ENCODE peak calls at places on chromosomes 1 and 21, in five cellular contexts. One of them, this sample, is unnamed.

GRCh38 chr21:43639470-43640178 is 19.7 kb downstream of the HSF2BP start:
- DNase-seq in NCI-H1092: no peak
- DNase-seq in AG04450: peak
- DNase-seq in GM04503: peak
- DNase-seq in anterior cingulate cortex: no peak
- DNase-seq in this sample: no peak

GRCh38 chr1:35408925-35409324 is 140.4 kb downstream of the ZMYM4 start:
- DNase-seq in NCI-H1092: no peak
- DNase-seq in AG04450: no peak
- DNase-seq in GM04503: no peak
- DNase-seq in anterior cingulate cortex: no peak
- DNase-seq in this sample: no peak

GRCh38 chr21:25426580-25426979 is 180.7 kb downstream of the MRPL39 start:
- DNase-seq in NCI-H1092: no peak
- DNase-seq in AG04450: no peak
- DNase-seq in GM04503: no peak
- DNase-seq in anterior cingulate cortex: no peak
- DNase-seq in this sample: no peak

GRCh38 chr1:67457247-67457646 is 27.0 kb upstream of the SERBP1 start:
- DNase-seq in NCI-H1092: no peak
- DNase-seq in AG04450: no peak
- DNase-seq in GM04503: no peak
- DNase-seq in anterior cingulate cortex: no peak
- DNase-seq in this sample: no peak

GRCh38 chr1:88302843-88303486 is 381.1 kb upstream of the PKN2 start:
- DNase-seq in NCI-H1092: no peak
- DNase-seq in AG04450: peak
- DNase-seq in GM04503: no peak
- DNase-seq in anterior cingulate cortex: no peak
- DNase-seq in this sample: no peak

GRCh38 chr1:154483941-154484803 is 17.8 kb upstream of the TDRD10 start:
- DNase-seq in NCI-H1092: no peak
- DNase-seq in AG04450: peak
- DNase-seq in GM04503: no peak
- DNase-seq in anterior cingulate cortex: no peak
- DNase-seq in this sample: no peak

GRCh38 chr1:183889095-183889494 is 84.2 kb downstream of the RGL1 start:
- DNase-seq in NCI-H1092: no peak
- DNase-seq in AG04450: no peak
- DNase-seq in GM04503: no peak
- DNase-seq in anterior cingulate cortex: no peak
- DNase-seq in this sample: no peak

GRCh38 chr1:66626261-66626660 is 92.3 kb downstream of the SGIP1 start:
- DNase-seq in NCI-H1092: no peak
- DNase-seq in AG04450: no peak
- DNase-seq in GM04503: no peak
- DNase-seq in anterior cingulate cortex: no peak
- DNase-seq in this sample: no peak

GRCh38 chr1:209354111-209354839 is 229.2 kb upstream of the CAMK1G start:
- DNase-seq in NCI-H1092: peak
- DNase-seq in AG04450: peak
- DNase-seq in GM04503: peak
- DNase-seq in anterior cingulate cortex: peak
- DNase-seq in this sample: peak

GRCh38 chr1:11984121-11984520 is 3.9 kb downstream of the MFN2 start:
- DNase-seq in NCI-H1092: no peak
- DNase-seq in AG04450: no peak
- DNase-seq in GM04503: no peak
- DNase-seq in anterior cingulate cortex: no peak
- DNase-seq in this sample: no peak

GRCh38 chr1:40646385-40646784 is 19.1 kb downstream of the RIMS3 start:
- DNase-seq in NCI-H1092: no peak
- DNase-seq in AG04450: no peak
- DNase-seq in GM04503: no peak
- DNase-seq in anterior cingulate cortex: no peak
- DNase-seq in this sample: no peak

GRCh38 chr1:78095618-78096416 is 50.1 kb downstream of the GIPC2 start:
- DNase-seq in NCI-H1092: no peak
- DNase-seq in AG04450: no peak
- DNase-seq in GM04503: peak
- DNase-seq in anterior cingulate cortex: no peak
- DNase-seq in this sample: no peak

GRCh38 chr1:155078496-155079209 is at the start of gene EFNA3:
- DNase-seq in NCI-H1092: peak
- DNase-seq in AG04450: no peak
- DNase-seq in GM04503: no peak
- DNase-seq in anterior cingulate cortex: peak
- DNase-seq in this sample: peak

GRCh38 chr1:156995412-156995811 is 50.1 kb downstream of the ARHGEF11 start:
- DNase-seq in NCI-H1092: no peak
- DNase-seq in AG04450: no peak
- DNase-seq in GM04503: no peak
- DNase-seq in anterior cingulate cortex: no peak
- DNase-seq in this sample: no peak

GRCh38 chr1:235366286-235366685 is 941 bp upstream of the TBCE start:
- DNase-seq in NCI-H1092: no peak
- DNase-seq in AG04450: no peak
- DNase-seq in GM04503: no peak
- DNase-seq in anterior cingulate cortex: no peak
- DNase-seq in this sample: no peak

GRCh38 chr1:9838946-9839345 is 15.2 kb upstream of the CLSTN1 start:
- DNase-seq in NCI-H1092: no peak
- DNase-seq in AG04450: no peak
- DNase-seq in GM04503: no peak
- DNase-seq in anterior cingulate cortex: no peak
- DNase-seq in this sample: no peak

GRCh38 chr1:34268311-34269042 is 91.8 kb downstream of the C1orf94 start:
- DNase-seq in NCI-H1092: no peak
- DNase-seq in AG04450: no peak
- DNase-seq in GM04503: peak
- DNase-seq in anterior cingulate cortex: peak
- DNase-seq in this sample: no peak

GRCh38 chr21:36729301-36729970 is 30.5 kb downstream of the SIM2 start:
- DNase-seq in NCI-H1092: no peak
- DNase-seq in AG04450: no peak
- DNase-seq in GM04503: no peak
- DNase-seq in anterior cingulate cortex: no peak
- DNase-seq in this sample: no peak

GRCh38 chr1:2543543-2544092 is 12.6 kb upstream of the TNFRSF14 start:
- DNase-seq in NCI-H1092: no peak
- DNase-seq in AG04450: no peak
- DNase-seq in GM04503: no peak
- DNase-seq in anterior cingulate cortex: peak
- DNase-seq in this sample: no peak

GRCh38 chr1:10291705-10292104 is 81.3 kb downstream of the KIF1B start:
- DNase-seq in NCI-H1092: no peak
- DNase-seq in AG04450: no peak
- DNase-seq in GM04503: no peak
- DNase-seq in anterior cingulate cortex: no peak
- DNase-seq in this sample: no peak

GRCh38 chr1:92483442-92484170 is 3.1 kb downstream of the GFI1 start:
- DNase-seq in NCI-H1092: no peak
- DNase-seq in AG04450: no peak
- DNase-seq in GM04503: no peak
- DNase-seq in anterior cingulate cortex: no peak
- DNase-seq in this sample: no peak

GRCh38 chr1:33657833-33658232 is 185.4 kb downstream of the ZSCAN20 start:
- DNase-seq in NCI-H1092: no peak
- DNase-seq in AG04450: no peak
- DNase-seq in GM04503: no peak
- DNase-seq in anterior cingulate cortex: no peak
- DNase-seq in this sample: no peak

GRCh38 chr1:37704966-37705365 is 12.7 kb downstream of the CDCA8 start:
- DNase-seq in NCI-H1092: no peak
- DNase-seq in AG04450: peak
- DNase-seq in GM04503: peak
- DNase-seq in anterior cingulate cortex: no peak
- DNase-seq in this sample: no peak

GRCh38 chr1:30856260-30856790 is 52.2 kb downstream of the SDC3 start:
- DNase-seq in NCI-H1092: peak
- DNase-seq in AG04450: no peak
- DNase-seq in GM04503: no peak
- DNase-seq in anterior cingulate cortex: peak
- DNase-seq in this sample: peak

GRCh38 chr1:199044191-199044590 is 405.4 kb downstream of the PTPRC start:
- DNase-seq in NCI-H1092: no peak
- DNase-seq in AG04450: no peak
- DNase-seq in GM04503: no peak
- DNase-seq in anterior cingulate cortex: no peak
- DNase-seq in this sample: no peak

GRCh38 chr1:229191066-229191674 is 79.7 kb upstream of the RAB4A start:
- DNase-seq in NCI-H1092: no peak
- DNase-seq in AG04450: no peak
- DNase-seq in GM04503: no peak
- DNase-seq in anterior cingulate cortex: no peak
- DNase-seq in this sample: no peak

GRCh38 chr1:202155478-202156021 is 4.9 kb downstream of the PTPN7 start:
- DNase-seq in NCI-H1092: no peak
- DNase-seq in AG04450: no peak
- DNase-seq in GM04503: no peak
- DNase-seq in anterior cingulate cortex: no peak
- DNase-seq in this sample: no peak

GRCh38 chr1:156942176-156942575 is 21.7 kb downstream of the LRRC71 start:
- DNase-seq in NCI-H1092: no peak
- DNase-seq in AG04450: no peak
- DNase-seq in GM04503: no peak
- DNase-seq in anterior cingulate cortex: no peak
- DNase-seq in this sample: no peak

GRCh38 chr1:109193653-109194590 is 19.8 kb upstream of the SARS1 start:
- DNase-seq in NCI-H1092: no peak
- DNase-seq in AG04450: no peak
- DNase-seq in GM04503: no peak
- DNase-seq in anterior cingulate cortex: no peak
- DNase-seq in this sample: peak

GRCh38 chr1:201782353-201782752 is 46.6 kb upstream of the IPO9 start:
- DNase-seq in NCI-H1092: no peak
- DNase-seq in AG04450: no peak
- DNase-seq in GM04503: no peak
- DNase-seq in anterior cingulate cortex: no peak
- DNase-seq in this sample: no peak

GRCh38 chr1:221774054-221774842 is 32.4 kb upstream of the DUSP10 start:
- DNase-seq in NCI-H1092: no peak
- DNase-seq in AG04450: no peak
- DNase-seq in GM04503: no peak
- DNase-seq in anterior cingulate cortex: no peak
- DNase-seq in this sample: no peak

GRCh38 chr1:221994939-221995338 is 253.1 kb upstream of the DUSP10 start:
- DNase-seq in NCI-H1092: no peak
- DNase-seq in AG04450: peak
- DNase-seq in GM04503: peak
- DNase-seq in anterior cingulate cortex: no peak
- DNase-seq in this sample: no peak

GRCh38 chr1:14955402-14955801 is 198.1 kb upstream of the TMEM51 start:
- DNase-seq in NCI-H1092: no peak
- DNase-seq in AG04450: no peak
- DNase-seq in GM04503: no peak
- DNase-seq in anterior cingulate cortex: no peak
- DNase-seq in this sample: no peak

This sample was measured in NCI-H187.